ENCODE peak calls at places on chromosomes 2 and 18, in ten cellular contexts. G is breast epithelium, A is tibial nerve, J is prostate gland, B is adrenal gland, M is heart left ventricle, D is Peyer's patch, Z is K562, K is esophagus squamous epithelium, W is HCT116. E is an unnamed sample.

GRCh38 chr18:22286576-22286975 is 117.2 kb downstream of the GATA6 start:
- DNase-seq in D (peak), B (no peak), G (no peak), W (no peak), A (no peak), J (peak), Z (no peak), K (peak), M (no peak), E (no peak)

GRCh38 chr2:5842326-5842725 is 150.1 kb downstream of the SOX11 start:
- DNase-seq in A (no peak), G (no peak), B (no peak), D (no peak), Z (no peak), W (no peak), M (no peak), J (no peak), K (no peak), E (no peak)

GRCh38 chr2:1226766-1227165 is 186.5 kb upstream of the TPO start:
- DNase-seq in D (no peak), M (no peak), W (no peak), A (no peak), Z (no peak), J (no peak), B (no peak), K (no peak), G (no peak), E (no peak)

GRCh38 chr2:175525975-175526374 is 344.5 kb upstream of the ATP5MC3 start:
- DNase-seq in A (no peak), D (no peak), J (no peak), M (no peak), W (no peak), K (no peak), B (no peak), Z (no peak), G (no peak), E (no peak)

GRCh38 chr2:109373791-109374547 is 239.8 kb downstream of the SEPTIN10 start:
- DNase-seq in D (peak), K (no peak), B (peak), W (no peak), G (no peak), J (no peak), A (no peak), M (no peak), Z (no peak), E (peak)

GRCh38 chr18:4765401-4765800 is 310.3 kb upstream of the DLGAP1 start:
- DNase-seq in G (no peak), Z (no peak), M (no peak), B (no peak), K (no peak), A (no peak), W (no peak), J (no peak), D (no peak), E (no peak)

GRCh38 chr18:79754831-79755351 is 42.8 kb upstream of the KCNG2 start:
- DNase-seq in M (no peak), W (no peak), B (no peak), G (peak), K (no peak), D (no peak), Z (no peak), J (no peak), A (no peak), E (peak)

GRCh38 chr2:116513991-116514390 is 1300.5 kb upstream of the DDX18 start:
- DNase-seq in B (no peak), W (no peak), A (no peak), J (no peak), M (no peak), G (no peak), D (no peak), K (no peak), Z (no peak), E (no peak)

GRCh38 chr2:239932881-239933735 is 92.0 kb downstream of the NDUFA10 start:
- DNase-seq in W (no peak), B (peak), K (no peak), Z (no peak), G (peak), A (no peak), D (peak), J (no peak), M (peak), E (peak)

GRCh38 chr2:241942416-241943208 is 73.1 kb downstream of the RTP5 start:
- DNase-seq in J (no peak), Z (no peak), W (no peak), D (no peak), M (no peak), B (no peak), G (peak), K (no peak), A (no peak), E (peak)

DNA sequence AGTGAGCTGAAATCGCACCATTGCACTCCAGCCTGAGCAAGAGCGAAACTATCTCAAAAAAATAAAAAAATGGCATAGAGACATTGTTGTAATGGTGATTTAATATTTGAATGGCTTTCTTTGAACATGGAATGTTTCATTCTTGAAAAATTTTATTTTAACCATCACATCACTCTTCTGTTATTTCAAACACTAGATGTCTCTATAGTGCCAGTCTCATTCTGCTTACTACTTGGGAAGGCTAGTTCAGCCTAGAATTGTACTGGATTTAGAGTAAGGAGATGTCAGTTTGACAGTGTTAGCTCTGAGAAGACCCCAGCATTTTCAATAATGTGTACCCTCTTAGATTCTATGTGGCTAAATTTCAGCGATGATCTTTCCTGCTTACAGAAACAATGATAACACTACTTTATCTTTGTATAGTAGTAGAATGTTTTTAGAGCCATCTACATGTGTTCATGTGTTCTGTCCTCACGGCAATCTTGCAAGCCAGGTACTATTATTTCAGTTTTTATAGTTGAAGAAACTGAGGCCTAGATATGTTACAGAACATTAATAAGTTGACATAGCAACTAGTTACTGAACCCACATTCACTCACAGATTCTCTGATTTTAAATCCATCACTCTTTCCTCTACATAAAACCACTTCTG is 142.9 kb upstream of the ZSWIM2 start:
- DNase-seq in D (no peak), J (no peak), M (no peak), K (no peak), W (no peak), B (no peak), Z (no peak), G (no peak), A (no peak), E (no peak)
- TF ChIP-seq CTCF in D (no peak), J (no peak), M (peak), K (no peak), W (no peak), B (no peak), Z (no peak), G (no peak), A (no peak), E (no peak)

DNA sequence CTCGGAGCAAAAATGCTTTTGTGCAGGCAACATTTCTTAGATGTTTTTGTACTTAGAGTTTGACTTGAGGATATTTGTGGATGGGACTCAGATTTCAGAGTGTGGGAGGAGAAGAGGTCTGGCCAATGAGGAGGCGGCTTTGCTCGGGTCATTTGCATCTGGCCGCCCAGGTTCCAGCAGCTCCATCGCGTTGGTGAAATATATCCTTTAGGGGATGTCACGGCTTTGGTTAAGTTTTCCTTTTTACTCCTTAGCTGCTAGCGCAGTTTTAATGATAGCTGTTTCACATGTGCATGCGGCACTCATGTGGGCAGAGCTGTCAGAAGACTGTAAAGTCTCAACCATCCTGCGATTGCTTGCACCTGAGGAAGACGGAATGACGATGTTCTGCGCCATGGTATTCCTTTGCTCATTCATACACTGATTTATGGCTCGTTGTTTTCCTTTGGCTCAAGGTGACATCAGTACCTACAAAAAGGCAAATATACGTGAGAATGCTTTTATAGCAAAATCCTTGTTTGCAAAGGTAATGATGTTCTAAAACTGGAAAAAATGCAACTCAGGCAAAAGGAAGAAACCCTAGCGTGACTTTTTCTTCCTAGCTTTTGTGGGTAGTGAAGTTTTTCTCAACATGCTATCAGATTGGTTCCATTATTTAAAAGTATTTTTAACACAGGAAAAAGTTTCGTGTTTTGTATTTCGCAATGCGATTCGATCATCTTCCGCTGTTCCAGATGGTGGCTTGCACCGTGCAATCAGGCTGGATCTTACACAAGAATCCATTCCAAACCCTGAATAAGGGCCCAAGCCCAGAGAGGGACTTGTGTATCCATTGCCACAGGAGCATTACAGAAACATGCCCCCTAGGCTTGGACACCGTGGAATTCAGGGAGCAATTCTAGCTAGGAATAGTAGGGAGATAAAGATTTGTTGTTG is 70.5 kb upstream of the ZNF516 start:
- DNase-seq in W (no peak), A (peak), G (peak), J (peak), M (peak), Z (peak), B (peak), D (no peak), K (no peak), E (peak)
- TF ChIP-seq POLR2A in W (no peak), A (peak), G (no peak), J (no peak), M (no peak), Z (no peak), B (peak), D (no peak), K (no peak), E (no peak)

DNA sequence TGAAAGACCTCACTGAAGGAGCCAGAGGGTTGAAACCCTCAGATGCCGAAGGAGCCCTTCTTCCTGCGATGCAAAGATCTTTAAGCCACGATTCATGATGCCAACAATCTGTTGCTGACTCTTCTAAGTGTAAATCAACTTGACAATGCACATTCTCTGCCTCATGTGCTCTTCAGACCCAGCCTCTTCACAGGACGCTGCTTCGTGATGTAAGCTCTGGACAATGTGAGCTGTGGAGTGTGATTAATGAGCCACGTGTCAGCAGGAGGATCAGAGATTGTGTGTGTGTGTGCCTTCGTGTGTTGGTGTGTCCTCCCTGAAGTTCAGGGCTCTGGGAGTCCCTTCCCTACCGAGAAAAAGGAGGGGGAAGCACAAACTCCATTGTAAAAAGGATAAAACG is 26.5 kb upstream of the TWIST2 start:
- DNase-seq in G (no peak), B (no peak), W (no peak), Z (no peak), M (no peak), D (no peak), A (no peak), K (no peak), J (no peak), E (no peak)
- H3K27ac ChIP-seq in G (no peak), B (no peak), W (no peak), Z (no peak), M (no peak), D (no peak), A (no peak), K (no peak), J (no peak), E (no peak)

GRCh38 chr2:214587442-214587841 is 176.6 kb downstream of the VWC2L start:
- DNase-seq in M (no peak), Z (peak), J (no peak), B (no peak), A (no peak), D (no peak), W (no peak), K (no peak), G (no peak), E (no peak)
- TF ChIP-seq CTCF in M (no peak), Z (peak), J (no peak), B (no peak), A (no peak), D (no peak), W (peak), K (no peak), G (no peak), E (no peak)

GRCh38 chr2:10120158-10120937 is 2.2 kb upstream of the RRM2 start:
- DNase-seq in W (peak), G (peak), M (peak), A (peak), D (peak), B (peak), K (peak), J (peak), Z (peak), E (peak)

GRCh38 chr2:10120938-10121574 is 1.5 kb upstream of the RRM2 start:
- DNase-seq in A (no peak), K (no peak), D (no peak), G (no peak), J (no peak), B (no peak), M (no peak), Z (peak), W (no peak), E (peak)

GRCh38 chr2:10124538-10125045 is 2.1 kb downstream of the RRM2 start:
- DNase-seq in D (no peak), J (peak), A (peak), M (no peak), B (peak), G (no peak), W (no peak), K (no peak), Z (peak), E (peak)

GRCh38 chr2:10123281-10123680 is 742 bp downstream of the RRM2 start:
- DNase-seq in J (no peak), M (no peak), G (no peak), Z (peak), D (no peak), B (no peak), A (no peak), W (no peak), K (no peak), E (peak)

DNA sequence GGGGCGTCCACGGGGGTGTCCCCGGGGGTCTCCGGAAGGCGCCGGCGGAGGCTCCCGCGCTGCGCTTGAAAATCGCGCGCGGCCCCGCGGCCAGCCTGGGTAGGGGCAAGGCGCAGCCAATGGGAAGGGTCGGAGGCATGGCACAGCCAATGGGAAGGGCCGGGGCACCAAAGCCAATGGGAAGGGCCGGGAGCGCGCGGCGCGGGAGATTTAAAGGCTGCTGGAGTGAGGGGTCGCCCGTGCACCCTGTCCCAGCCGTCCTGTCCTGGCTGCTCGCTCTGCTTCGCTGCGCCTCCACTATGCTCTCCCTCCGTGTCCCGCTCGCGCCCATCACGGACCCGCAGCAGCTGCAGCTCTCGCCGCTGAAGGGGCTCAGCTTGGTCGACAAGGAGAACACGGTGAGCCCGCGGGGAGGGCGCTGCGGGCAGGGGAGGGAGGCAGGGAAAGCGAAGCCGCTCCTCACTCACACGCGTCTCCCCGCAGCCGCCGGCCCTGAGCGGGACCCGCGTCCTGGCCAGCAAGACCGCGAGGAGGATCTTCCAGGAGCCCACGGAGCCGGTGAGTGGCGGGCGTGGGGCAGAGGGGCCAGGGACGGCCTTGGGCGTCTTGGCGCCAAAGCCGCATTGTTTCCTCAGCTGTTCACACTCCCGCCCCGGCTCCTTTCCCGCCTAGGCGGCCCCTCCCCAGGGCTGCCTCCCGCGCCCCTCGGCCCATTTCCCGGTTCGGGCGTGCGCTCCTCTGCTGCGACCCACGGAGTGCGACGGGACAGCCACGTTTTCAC is at the start of gene RRM2:
- DNase-seq in W (peak), D (peak), B (peak), M (peak), A (peak), J (peak), Z (peak), G (peak), K (peak), E (peak)
- TF ChIP-seq POLR2A in W (peak), D (no peak), B (no peak), M (no peak), A (no peak), J (no peak), Z (peak), G (no peak), K (no peak), E (no peak)

GRCh38 chr2:61534926-61535325 is 3.2 kb downstream of the XPO1 start:
- DNase-seq in M (no peak), W (no peak), Z (no peak), D (no peak), G (no peak), K (no peak), J (no peak), B (no peak), A (no peak), E (no peak)
- H3K27ac ChIP-seq in M (peak), W (no peak), Z (peak), D (peak), G (peak), K (peak), J (peak), B (no peak), A (peak), E (peak)

GRCh38 chr2:190720691-190721090 is 71.8 kb downstream of the NAB1 start:
- DNase-seq in W (no peak), J (no peak), Z (no peak), A (no peak), D (no peak), G (no peak), M (no peak), K (no peak), B (no peak), E (no peak)
- TF ChIP-seq CTCF in W (no peak), J (no peak), Z (no peak), A (no peak), D (no peak), G (no peak), M (no peak), K (no peak), B (no peak), E (no peak)

DNA sequence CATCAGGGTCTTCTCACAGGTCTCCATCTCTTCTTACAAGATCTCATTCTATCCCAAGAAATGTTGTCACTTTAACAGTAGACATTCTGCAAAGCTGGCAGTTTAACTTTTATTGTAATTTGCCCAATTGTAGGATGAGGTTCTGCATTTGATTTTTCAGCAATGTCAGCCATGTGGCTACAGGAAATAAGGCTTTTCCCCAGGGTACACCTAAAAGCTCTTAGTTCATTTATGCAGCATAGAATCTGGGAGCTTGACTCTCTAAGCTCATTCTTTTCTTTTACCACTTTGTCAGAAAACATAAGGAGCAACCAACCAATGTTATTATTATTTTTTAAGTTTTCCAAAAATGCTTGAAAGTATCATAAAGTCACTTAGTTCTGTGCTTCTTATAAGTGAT is 123.4 kb downstream of the CALCRL start:
- DNase-seq in A (no peak), W (no peak), D (no peak), K (no peak), M (no peak), J (no peak), G (no peak), Z (no peak), B (no peak), E (no peak)
- TF ChIP-seq POLR2A in A (no peak), W (no peak), D (no peak), K (no peak), M (no peak), J (no peak), G (no peak), Z (no peak), B (no peak), E (no peak)

DNA sequence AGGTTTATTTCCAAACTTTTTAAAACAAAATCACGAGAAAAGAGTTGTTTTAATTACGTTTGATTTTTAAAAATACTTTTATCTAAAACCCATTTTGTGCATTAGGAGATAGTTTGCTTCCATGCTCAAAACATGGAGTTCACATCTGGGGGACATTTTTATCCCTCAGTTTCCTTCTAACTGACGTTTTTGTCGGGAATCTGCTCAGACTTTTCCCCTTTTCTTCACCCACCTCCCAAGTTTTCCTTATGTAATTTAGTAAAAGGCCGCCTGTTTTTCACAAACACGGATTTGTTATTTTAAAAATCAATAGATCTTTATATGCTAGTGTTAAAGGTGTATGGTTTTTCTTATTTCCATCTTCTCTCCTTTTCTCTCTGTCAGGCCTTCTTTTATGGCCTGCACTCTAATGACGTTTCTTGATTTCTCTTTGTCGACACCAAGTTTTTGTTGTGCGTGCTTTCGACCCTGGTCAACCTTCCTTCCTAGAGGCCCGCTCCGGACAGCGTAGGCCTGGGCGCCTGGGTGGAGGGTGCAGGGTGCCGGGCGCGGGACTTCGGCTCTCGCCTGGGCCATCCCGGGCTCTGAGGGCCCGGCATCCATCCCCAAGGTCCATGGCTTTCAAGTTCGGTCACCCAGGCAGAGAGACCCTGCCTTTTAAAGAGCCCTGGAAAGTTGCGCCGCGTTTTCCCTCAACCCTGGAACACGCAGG is 3.9 kb upstream of the SATB2 start:
- DNase-seq in G (no peak), Z (no peak), B (no peak), W (no peak), K (no peak), D (peak), J (no peak), A (no peak), M (no peak), E (peak)
- H3K27ac ChIP-seq in G (no peak), Z (no peak), B (no peak), W (no peak), K (no peak), D (no peak), J (no peak), A (no peak), M (no peak), E (no peak)